ENCODE peak calls at places on chromosome 6, in nine cellular contexts. N is Caco-2, H is psoas muscle, T is NCI-H345, C is lung microvascular endothelial cell, R is heart right ventricle, F is HT1080, V is fibroblast of pulmonary artery, K is T-helper 1 cell. E is an unnamed sample.

GRCh38 chr6:149627672-149628071 is 20.8 kb downstream of the KATNA1 start:
- DNase-seq in N (no peak), H (no peak), T (no peak), C (no peak), R (no peak), F (no peak), V (no peak), K (no peak), E (no peak)

GRCh38 chr6:165850434-165851019 is 187.5 kb upstream of the PDE10A start:
- DNase-seq in N (peak; percentile 59), H (peak; percentile 79), T (peak; percentile 38), C (peak; percentile 62), R (peak; percentile 76), F (peak; percentile 43), V (peak; percentile 75), K (no peak), E (peak; percentile 53)

GRCh38 chr6:144148891-144149290 is 1.4 kb upstream of the STX11 start:
- DNase-seq in N (no peak), H (no peak), T (no peak), C (no peak), R (no peak), F (no peak), V (no peak), K (no peak), E (no peak)

GRCh38 chr6:37699138-37699766 is 1.6 kb upstream of the MDGA1 start:
- DNase-seq in N (no peak), H (no peak), T (peak; percentile 84), C (no peak), R (no peak), F (no peak), V (no peak), K (peak; percentile 74), E (peak; percentile 75)

GRCh38 chr6:41359617-41360313 is 24.4 kb downstream of the NCR2 start:
- DNase-seq in N (no peak), H (no peak), T (no peak), C (no peak), R (no peak), F (no peak), V (no peak), K (no peak), E (peak; percentile 10)

GRCh38 chr6:110468696-110469095 is 7.7 kb downstream of the SLC22A16 start:
- DNase-seq in N (no peak), H (no peak), T (no peak), C (no peak), R (no peak), F (no peak), V (no peak), K (no peak), E (no peak)

GRCh38 chr6:141451508-141452353 is 681.0 kb upstream of the GJE1 start:
- DNase-seq in N (no peak), H (no peak), T (peak; percentile 25), C (peak; percentile 58), R (no peak), F (peak; percentile 82), V (peak; percentile 62), K (no peak), E (no peak)

GRCh38 chr6:132780770-132781371 is 17.6 kb downstream of the SLC18B1 start:
- DNase-seq in N (no peak), H (no peak), T (no peak), C (peak; percentile 36), R (no peak), F (no peak), V (peak; percentile 62), K (no peak), E (no peak)

GRCh38 chr6:124780621-124781020 is 181.6 kb upstream of the RNF217 start:
- DNase-seq in N (no peak), H (no peak), T (no peak), C (no peak), R (no peak), F (peak; percentile 68), V (no peak), K (no peak), E (no peak)

GRCh38 chr6:16939839-16940238 is 162.0 kb upstream of the STMND1 start:
- DNase-seq in N (no peak), H (no peak), T (no peak), C (no peak), R (no peak), F (no peak), V (no peak), K (no peak), E (no peak)

GRCh38 chr6:2589171-2589661 is 161.5 kb downstream of the MYLK4 start:
- DNase-seq in N (peak; percentile 97), H (no peak), T (no peak), C (no peak), R (no peak), F (no peak), V (no peak), K (no peak), E (no peak)

GRCh38 chr6:125191916-125192609 is 38.5 kb downstream of the TPD52L1 start:
- DNase-seq in N (peak; percentile 52), H (peak; percentile 68), T (peak; percentile 55), C (peak; percentile 80), R (peak; percentile 36), F (peak; percentile 91), V (peak; percentile 91), K (peak; percentile 20), E (peak; percentile 48)

GRCh38 chr6:10567256-10568041 is 46.3 kb downstream of the GCNT2 start:
- DNase-seq in N (peak; percentile 85), H (no peak), T (no peak), C (no peak), R (no peak), F (peak; percentile 25), V (no peak), K (no peak), E (no peak)

GRCh38 chr6:44075137-44076015 is 51.9 kb downstream of the MRPL14 start:
- DNase-seq in N (no peak), H (peak; percentile 50), T (no peak), C (no peak), R (no peak), F (no peak), V (no peak), K (no peak), E (no peak)

GRCh38 chr6:95923518-95923917 is 92.3 kb upstream of the FUT9 start:
- DNase-seq in N (no peak), H (no peak), T (no peak), C (no peak), R (no peak), F (no peak), V (no peak), K (no peak), E (no peak)

GRCh38 chr6:161169060-161169459 is 104.8 kb downstream of the AGPAT4 start:
- DNase-seq in N (no peak), H (no peak), T (peak; percentile 14), C (no peak), R (no peak), F (no peak), V (no peak), K (no peak), E (no peak)

GRCh38 chr6:21971540-21971939 is 325.3 kb downstream of the PRL start:
- DNase-seq in N (no peak), H (no peak), T (no peak), C (no peak), R (no peak), F (no peak), V (no peak), K (no peak), E (no peak)